ENCODE peak calls at places on chromosomes 16 and 17, in five cellular contexts. Y, R, I, B and K are unnamed samples.

GRCh38 chr16:59698341-59698979 is 964.3 kb upstream of the GOT2 start:
- DNase-seq in I (no peak), B (no peak), Y (no peak), R (no peak), K (no peak)

GRCh38 chr16:14347706-14348105 is 276.6 kb downstream of the MRTFB start:
- DNase-seq in I (no peak), Y (no peak), B (no peak), R (no peak), K (no peak)

GRCh38 chr17:27299384-27300049 is 5.6 kb downstream of the WSB1 start:
- DNase-seq in I (no peak), Y (no peak), B (no peak), R (no peak), K (no peak)

GRCh38 chr16:12903325-12904040 is 2.1 kb downstream of the SHISA9 start:
- DNase-seq in B (no peak), I (no peak), Y (no peak), R (no peak), K (no peak)

GRCh38 chr16:86622700-86623615 is 44.6 kb downstream of the FOXL1 start:
- DNase-seq in B (no peak), I (no peak), R (no peak), Y (no peak), K (no peak)

GRCh38 chr17:77847211-77848085 is 111.1 kb upstream of the TNRC6C start:
- DNase-seq in B (no peak), I (no peak), Y (no peak), R (no peak), K (no peak)

GRCh38 chr16:84115919-84116719 is 623 bp downstream of the MBTPS1 start:
- DNase-seq in R (peak; percentile 68), I (peak; percentile 37), Y (no peak), B (no peak), K (no peak)

GRCh38 chr16:30521476-30521872 is 4.9 kb downstream of the ZNF768 start:
- DNase-seq in R (no peak), B (no peak), I (no peak), Y (no peak), K (no peak)

GRCh38 chr16:15981382-15981781 is 32.0 kb downstream of the ABCC1 start:
- DNase-seq in B (no peak), I (no peak), Y (no peak), R (no peak), K (no peak)

GRCh38 chr17:17661834-17662233 is 19.4 kb upstream of the RAI1 start:
- DNase-seq in Y (no peak), B (no peak), I (no peak), R (no peak), K (no peak)

GRCh38 chr17:48335858-48336500 is 94.0 kb downstream of the SKAP1 start:
- DNase-seq in B (no peak), Y (peak; percentile 37), I (no peak), R (no peak), K (peak; percentile 83)

GRCh38 chr17:18026408-18026776 is 12.6 kb downstream of the ATPAF2 start:
- DNase-seq in Y (no peak), R (no peak), B (no peak), I (no peak), K (peak; percentile 50)

GRCh38 chr16:47873434-47873833 is 282.4 kb downstream of the ABCC12 start:
- DNase-seq in R (no peak), B (no peak), Y (no peak), I (no peak), K (no peak)

GRCh38 chr17:58269557-58270291 is 11.0 kb downstream of the MPO start:
- DNase-seq in Y (no peak), I (no peak), B (no peak), R (no peak), K (no peak)

GRCh38 chr17:79970576-79971068 is 65.0 kb downstream of the TBC1D16 start:
- DNase-seq in I (no peak), R (peak; percentile 20), B (no peak), Y (no peak), K (peak; percentile 45)

GRCh38 chr17:49422714-49423113 is 8.0 kb upstream of the PHB1 start:
- DNase-seq in Y (no peak), B (no peak), I (no peak), R (no peak), K (no peak)

GRCh38 chr17:76866774-76867577 is 1.2 kb upstream of the MGAT5B start:
- DNase-seq in R (no peak), I (no peak), Y (no peak), B (no peak), K (no peak)

GRCh38 chr16:73025111-73025505 is 22.8 kb downstream of the ZFHX3 start:
- DNase-seq in Y (no peak), I (no peak), R (no peak), B (no peak), K (no peak)

GRCh38 chr16:10868089-10868488 is 8.9 kb upstream of the CIITA start:
- DNase-seq in I (no peak), B (no peak), R (no peak), Y (no peak), K (no peak)

GRCh38 chr16:21150375-21151001 is at the start of gene DNAH3:
- DNase-seq in R (no peak), I (no peak), B (no peak), Y (no peak), K (no peak)

GRCh38 chr17:74206332-74206818 is 2.9 kb downstream of the RPL38 start:
- DNase-seq in B (no peak), Y (no peak), I (no peak), R (no peak), K (no peak)

GRCh38 chr17:42521666-42522262 is 14.3 kb upstream of the NAGLU start:
- DNase-seq in B (no peak), R (no peak), Y (no peak), I (no peak), K (no peak)

GRCh38 chr16:54342966-54343365 is 56.4 kb upstream of the IRX3 start:
- DNase-seq in Y (no peak), I (no peak), R (no peak), B (no peak), K (no peak)

GRCh38 chr17:13541032-13541480 is 60.7 kb downstream of the HS3ST3A1 start:
- DNase-seq in Y (no peak), I (no peak), B (no peak), R (no peak), K (no peak)

GRCh38 chr16:1985466-1986150 is 1.6 kb downstream of the GFER start:
- DNase-seq in R (no peak), I (no peak), B (no peak), Y (no peak), K (no peak)

GRCh38 chr17:77527394-77527793 is 386.6 kb downstream of the SEC14L1 start:
- DNase-seq in I (no peak), B (no peak), Y (no peak), R (no peak), K (no peak)

GRCh38 chr16:57377080-57377841 is 5.0 kb downstream of the CX3CL1 start:
- DNase-seq in I (no peak), R (peak; percentile 66), B (peak; percentile 81), Y (peak; percentile 86), K (no peak)

GRCh38 chr17:38893612-38894011 is 23.8 kb downstream of the LASP1 start:
- DNase-seq in R (peak; percentile 51), Y (no peak), B (no peak), I (no peak), K (no peak)

GRCh38 chr17:10062757-10063385 is 135.5 kb downstream of the GAS7 start:
- DNase-seq in B (no peak), Y (peak; percentile 64), I (no peak), R (no peak), K (no peak)

GRCh38 chr16:84628226-84628731 is 10.4 kb upstream of the COTL1 start:
- DNase-seq in I (no peak), B (no peak), R (no peak), Y (no peak), K (no peak)

GRCh38 chr17:44558349-44559287 is 1.3 kb downstream of the FZD2 start:
- DNase-seq in R (peak; percentile 9), B (no peak), I (no peak), Y (no peak), K (no peak)

GRCh38 chr17:31623990-31624389 is 232.5 kb downstream of the RAB11FIP4 start:
- DNase-seq in I (no peak), Y (no peak), B (no peak), R (no peak), K (no peak)

GRCh38 chr16:70808371-70808770 is 7.4 kb upstream of the VAC14 start:
- DNase-seq in Y (no peak), B (no peak), R (no peak), I (no peak), K (no peak)